ENCODE peak calls at places on chromosomes 16 and 17, in seven cellular contexts. E, M, N, V, B, P and I are unnamed samples.

GRCh38 chr16:73171380-73171779 is 123.5 kb upstream of the ZFHX3 start:
- DNase-seq in M (no peak), V (no peak), B (no peak), E (no peak), P (no peak), N (no peak), I (no peak)

GRCh38 chr17:56785396-56785795 is 48.3 kb downstream of the C17orf67 start:
- DNase-seq in E (no peak), N (no peak), M (no peak), V (no peak), P (no peak), B (no peak), I (peak; percentile 9)

GRCh38 chr16:78693496-78693895 is 594.0 kb downstream of the WWOX start:
- DNase-seq in N (no peak), P (no peak), V (no peak), B (no peak), M (no peak), E (no peak), I (no peak)

GRCh38 chr16:47528431-47528830 is 67.3 kb downstream of the PHKB start:
- DNase-seq in M (no peak), E (no peak), B (no peak), P (no peak), N (no peak), V (no peak), I (no peak)

GRCh38 chr17:61833536-61834203 is 29.7 kb downstream of the BRIP1 start:
- DNase-seq in M (peak; percentile 69), P (no peak), V (no peak), E (no peak), B (no peak), N (peak; percentile 25), I (peak; percentile 66)

GRCh38 chr17:40819528-40820125 is 2.8 kb downstream of the KRT10 start:
- DNase-seq in B (no peak), N (no peak), E (no peak), P (no peak), V (no peak), M (no peak), I (no peak)

GRCh38 chr17:30567231-30568116 is 90.3 kb downstream of the GOSR1 start:
- DNase-seq in P (no peak), B (no peak), N (no peak), E (no peak), M (no peak), V (no peak), I (no peak)

GRCh38 chr16:15864939-15865338 is 8.1 kb upstream of the MYH11 start:
- DNase-seq in E (no peak), V (no peak), P (no peak), N (no peak), B (no peak), M (no peak), I (no peak)

GRCh38 chr17:72416054-72416691 is 295.4 kb downstream of the SOX9 start:
- DNase-seq in E (no peak), B (no peak), N (no peak), M (no peak), V (no peak), P (peak; percentile 41), I (no peak)

GRCh38 chr17:48752399-48753288 is 24.1 kb upstream of the HOXB13 start:
- DNase-seq in N (no peak), M (no peak), P (no peak), E (no peak), B (no peak), V (no peak), I (no peak)

GRCh38 chr16:68370921-68371651 is 60.3 kb downstream of the PRMT7 start:
- DNase-seq in P (no peak), N (no peak), V (peak; percentile 69), M (no peak), B (no peak), E (no peak), I (no peak)